ENCODE peak calls at places on chromosomes 13 and 19, in eight cellular contexts. One of them, this sample, is unnamed.

GRCh38 chr13:35818577-35819165 is 312.5 kb downstream of the DCLK1 start:
- DNase-seq in occipital lobe: no peak
- DNase-seq in SHP77: peak
- DNase-seq in CD4-positive, alpha-beta T cell: no peak
- DNase-seq in endodermal cell: no peak
- DNase-seq in small intestine: peak
- DNase-seq in activated CD4-positive, alpha-beta T cell treated with anti-CD3 and anti-CD28 coated beads, Interleukin-2, amount 10 ng/mL, durations not matched to agents 7 days and 5 days: no peak
- DNase-seq in substantia nigra: no peak
- DNase-seq in this sample: no peak

GRCh38 chr19:13116282-13117175 is at the start of gene TRMT1:
- DNase-seq in CD4-positive, alpha-beta T cell: peak
- DNase-seq in SHP77: peak
- DNase-seq in endodermal cell: peak
- DNase-seq in substantia nigra: peak
- DNase-seq in small intestine: peak
- DNase-seq in activated CD4-positive, alpha-beta T cell treated with anti-CD3 and anti-CD28 coated beads, Interleukin-2, amount 10 ng/mL, durations not matched to agents 7 days and 5 days: peak
- DNase-seq in occipital lobe: peak
- DNase-seq in this sample: peak

GRCh38 chr19:27774827-27775226 is 1438.1 kb downstream of the UQCRFS1 start:
- DNase-seq in small intestine: no peak
- DNase-seq in activated CD4-positive, alpha-beta T cell treated with anti-CD3 and anti-CD28 coated beads, Interleukin-2, amount 10 ng/mL, durations not matched to agents 7 days and 5 days: peak
- DNase-seq in SHP77: no peak
- DNase-seq in CD4-positive, alpha-beta T cell: no peak
- DNase-seq in occipital lobe: no peak
- DNase-seq in endodermal cell: peak
- DNase-seq in substantia nigra: no peak
- DNase-seq in this sample: no peak

GRCh38 chr13:80612804-80613203 is 271.9 kb upstream of the SPRY2 start:
- DNase-seq in substantia nigra: no peak
- DNase-seq in endodermal cell: no peak
- DNase-seq in SHP77: no peak
- DNase-seq in CD4-positive, alpha-beta T cell: no peak
- DNase-seq in occipital lobe: no peak
- DNase-seq in activated CD4-positive, alpha-beta T cell treated with anti-CD3 and anti-CD28 coated beads, Interleukin-2, amount 10 ng/mL, durations not matched to agents 7 days and 5 days: no peak
- DNase-seq in small intestine: no peak
- DNase-seq in this sample: no peak

GRCh38 chr19:45186509-45187334 is 8.1 kb downstream of the BLOC1S3 start:
- DNase-seq in SHP77: no peak
- DNase-seq in small intestine: no peak
- DNase-seq in CD4-positive, alpha-beta T cell: no peak
- DNase-seq in endodermal cell: no peak
- DNase-seq in occipital lobe: no peak
- DNase-seq in activated CD4-positive, alpha-beta T cell treated with anti-CD3 and anti-CD28 coated beads, Interleukin-2, amount 10 ng/mL, durations not matched to agents 7 days and 5 days: no peak
- DNase-seq in substantia nigra: no peak
- DNase-seq in this sample: no peak

GRCh38 chr13:106391271-106391670 is 144.2 kb downstream of the EFNB2 start:
- DNase-seq in substantia nigra: no peak
- DNase-seq in SHP77: no peak
- DNase-seq in activated CD4-positive, alpha-beta T cell treated with anti-CD3 and anti-CD28 coated beads, Interleukin-2, amount 10 ng/mL, durations not matched to agents 7 days and 5 days: no peak
- DNase-seq in small intestine: no peak
- DNase-seq in occipital lobe: no peak
- DNase-seq in CD4-positive, alpha-beta T cell: no peak
- DNase-seq in endodermal cell: no peak
- DNase-seq in this sample: no peak

GRCh38 chr19:33063356-33064116 is 1.2 kb downstream of the RHPN2 start:
- DNase-seq in occipital lobe: no peak
- DNase-seq in endodermal cell: peak
- DNase-seq in CD4-positive, alpha-beta T cell: no peak
- DNase-seq in substantia nigra: no peak
- DNase-seq in small intestine: peak
- DNase-seq in activated CD4-positive, alpha-beta T cell treated with anti-CD3 and anti-CD28 coated beads, Interleukin-2, amount 10 ng/mL, durations not matched to agents 7 days and 5 days: no peak
- DNase-seq in SHP77: no peak
- DNase-seq in this sample: no peak

GRCh38 chr19:16628984-16629691 is 1.1 kb upstream of the MED26 start:
- DNase-seq in small intestine: peak
- DNase-seq in substantia nigra: no peak
- DNase-seq in CD4-positive, alpha-beta T cell: no peak
- DNase-seq in SHP77: no peak
- DNase-seq in activated CD4-positive, alpha-beta T cell treated with anti-CD3 and anti-CD28 coated beads, Interleukin-2, amount 10 ng/mL, durations not matched to agents 7 days and 5 days: no peak
- DNase-seq in endodermal cell: no peak
- DNase-seq in occipital lobe: no peak
- DNase-seq in this sample: no peak

GRCh38 chr13:39577203-39577602 is 25.8 kb downstream of the LHFPL6 start:
- DNase-seq in small intestine: no peak
- DNase-seq in CD4-positive, alpha-beta T cell: no peak
- DNase-seq in occipital lobe: no peak
- DNase-seq in SHP77: no peak
- DNase-seq in activated CD4-positive, alpha-beta T cell treated with anti-CD3 and anti-CD28 coated beads, Interleukin-2, amount 10 ng/mL, durations not matched to agents 7 days and 5 days: no peak
- DNase-seq in endodermal cell: no peak
- DNase-seq in substantia nigra: no peak
- DNase-seq in this sample: no peak

GRCh38 chr19:42281175-42282035 is 12.4 kb downstream of the CIC start:
- DNase-seq in activated CD4-positive, alpha-beta T cell treated with anti-CD3 and anti-CD28 coated beads, Interleukin-2, amount 10 ng/mL, durations not matched to agents 7 days and 5 days: peak
- DNase-seq in occipital lobe: peak
- DNase-seq in small intestine: no peak
- DNase-seq in endodermal cell: peak
- DNase-seq in substantia nigra: peak
- DNase-seq in SHP77: peak
- DNase-seq in CD4-positive, alpha-beta T cell: no peak
- DNase-seq in this sample: no peak